ENCODE peak calls at places on chromosomes 2 and 18, in six cellular contexts. One of them, this sample, is unnamed. For H3K4me1, the result is how much of the 10 kb centered on the place peaks cover.

GRCh38 chr2:230319211-230319862 is 7.7 kb upstream of the SP140L start:
- DNase-seq in right lobe of liver: no peak
- DNase-seq in esophagus squamous epithelium: peak
- DNase-seq in sigmoid colon: no peak
- DNase-seq in adrenal gland: no peak
- DNase-seq in suprapubic skin: no peak
- DNase-seq in this sample: peak

GRCh38 chr18:31658670-31659573 is 25.5 kb downstream of the B4GALT6 start:
- DNase-seq in adrenal gland: no peak
- DNase-seq in sigmoid colon: no peak
- DNase-seq in right lobe of liver: no peak
- DNase-seq in suprapubic skin: no peak
- DNase-seq in esophagus squamous epithelium: no peak
- DNase-seq in this sample: no peak

GRCh38 chr2:10120938-10121574 is 1.5 kb upstream of the RRM2 start:
- DNase-seq in suprapubic skin: no peak
- DNase-seq in esophagus squamous epithelium: no peak
- DNase-seq in sigmoid colon: peak
- DNase-seq in right lobe of liver: no peak
- DNase-seq in adrenal gland: no peak
- DNase-seq in this sample: peak

GRCh38 chr2:162261032-162261945 is 18.0 kb upstream of the FAP start:
- DNase-seq in adrenal gland: peak
- DNase-seq in esophagus squamous epithelium: no peak
- DNase-seq in suprapubic skin: peak
- DNase-seq in right lobe of liver: no peak
- DNase-seq in sigmoid colon: peak
- DNase-seq in this sample: peak

GRCh38 chr18:37381554-37381953 is 184.0 kb downstream of the CELF4 start:
- DNase-seq in esophagus squamous epithelium: no peak
- DNase-seq in suprapubic skin: no peak
- DNase-seq in right lobe of liver: no peak
- DNase-seq in adrenal gland: no peak
- DNase-seq in sigmoid colon: no peak
- DNase-seq in this sample: no peak

GRCh38 chr2:109379507-109379906 is 234.3 kb downstream of the SEPTIN10 start:
- DNase-seq in suprapubic skin: peak
- DNase-seq in sigmoid colon: peak
- DNase-seq in right lobe of liver: no peak
- DNase-seq in esophagus squamous epithelium: no peak
- DNase-seq in adrenal gland: no peak
- DNase-seq in this sample: no peak

GRCh38 chr2:126949775-126950174 is 51.1 kb downstream of the TEX51 start:
- DNase-seq in suprapubic skin: no peak
- DNase-seq in esophagus squamous epithelium: no peak
- DNase-seq in adrenal gland: no peak
- DNase-seq in right lobe of liver: no peak
- DNase-seq in sigmoid colon: no peak
- DNase-seq in this sample: no peak

GRCh38 chr18:45688113-45688512 is 35.9 kb upstream of the SLC14A1 start:
- DNase-seq in sigmoid colon: no peak
- DNase-seq in esophagus squamous epithelium: no peak
- DNase-seq in suprapubic skin: no peak
- DNase-seq in adrenal gland: no peak
- DNase-seq in right lobe of liver: no peak
- DNase-seq in this sample: no peak

GRCh38 chr2:134232868-134233732 is 20.8 kb upstream of the MGAT5 start:
- DNase-seq in right lobe of liver: no peak
- DNase-seq in esophagus squamous epithelium: no peak
- DNase-seq in sigmoid colon: no peak
- DNase-seq in adrenal gland: no peak
- DNase-seq in suprapubic skin: no peak
- DNase-seq in this sample: no peak

GRCh38 chr2:149741646-149742045 is 154.1 kb upstream of the MMADHC start:
- DNase-seq in esophagus squamous epithelium: no peak
- DNase-seq in suprapubic skin: no peak
- DNase-seq in sigmoid colon: no peak
- DNase-seq in right lobe of liver: no peak
- DNase-seq in adrenal gland: no peak
- DNase-seq in this sample: no peak

GRCh38 chr2:74935883-74936483 is 22.5 kb upstream of the POLE4 start:
- DNase-seq in adrenal gland: no peak
- DNase-seq in esophagus squamous epithelium: no peak
- DNase-seq in sigmoid colon: no peak
- DNase-seq in right lobe of liver: no peak
- DNase-seq in suprapubic skin: no peak
- DNase-seq in this sample: no peak

GRCh38 chr2:128746356-128746755 is 427.7 kb upstream of the HS6ST1 start:
- DNase-seq in right lobe of liver: no peak
- DNase-seq in adrenal gland: peak
- DNase-seq in sigmoid colon: no peak
- DNase-seq in esophagus squamous epithelium: no peak
- DNase-seq in suprapubic skin: no peak
- DNase-seq in this sample: no peak

GRCh38 chr18:48818329-48819254 is 132.2 kb downstream of the SMAD7 start:
- DNase-seq in right lobe of liver: no peak
- DNase-seq in esophagus squamous epithelium: no peak
- DNase-seq in suprapubic skin: peak
- DNase-seq in sigmoid colon: peak
- DNase-seq in adrenal gland: peak
- DNase-seq in this sample: peak

GRCh38 chr2:238905224-238905623 is 57.3 kb downstream of the TWIST2 start:
- DNase-seq in esophagus squamous epithelium: no peak
- DNase-seq in suprapubic skin: peak
- DNase-seq in sigmoid colon: peak
- DNase-seq in adrenal gland: no peak
- DNase-seq in right lobe of liver: no peak
- DNase-seq in this sample: no peak

GRCh38 chr2:127675335-127676261 is at the start of gene LIMS2:
- DNase-seq in esophagus squamous epithelium: no peak
- DNase-seq in adrenal gland: no peak
- DNase-seq in right lobe of liver: peak
- DNase-seq in sigmoid colon: peak
- DNase-seq in suprapubic skin: peak
- DNase-seq in this sample: no peak

GRCh38 chr2:30936924-30937323 is 129.7 kb upstream of the CAPN13 start:
- DNase-seq in sigmoid colon: no peak
- DNase-seq in esophagus squamous epithelium: no peak
- DNase-seq in adrenal gland: no peak
- DNase-seq in suprapubic skin: no peak
- DNase-seq in right lobe of liver: no peak
- DNase-seq in this sample: no peak

GRCh38 chr2:111045771-111046444 is 74.8 kb upstream of the BCL2L11 start:
- DNase-seq in sigmoid colon: no peak
- DNase-seq in right lobe of liver: no peak
- DNase-seq in adrenal gland: no peak
- DNase-seq in esophagus squamous epithelium: no peak
- DNase-seq in suprapubic skin: no peak
- DNase-seq in this sample: no peak

GRCh38 chr2:17851731-17852585 is 26.5 kb upstream of the KCNS3 start:
- DNase-seq in esophagus squamous epithelium: no peak
- DNase-seq in adrenal gland: peak
- DNase-seq in right lobe of liver: peak
- DNase-seq in suprapubic skin: no peak
- DNase-seq in sigmoid colon: peak
- DNase-seq in this sample: peak

GRCh38 chr2:38260469-38260868 is 116.6 kb downstream of the ATL2 start:
- DNase-seq in right lobe of liver: no peak
- DNase-seq in suprapubic skin: no peak
- DNase-seq in esophagus squamous epithelium: no peak
- DNase-seq in adrenal gland: no peak
- DNase-seq in sigmoid colon: no peak
- DNase-seq in this sample: no peak
- TF ChIP-seq POLR2A in right lobe of liver: no peak
- TF ChIP-seq POLR2A in suprapubic skin: no peak
- TF ChIP-seq POLR2A in esophagus squamous epithelium: no peak
- TF ChIP-seq POLR2A in adrenal gland: no peak
- TF ChIP-seq POLR2A in sigmoid colon: no peak
- TF ChIP-seq POLR2A in this sample: no peak

DNA sequence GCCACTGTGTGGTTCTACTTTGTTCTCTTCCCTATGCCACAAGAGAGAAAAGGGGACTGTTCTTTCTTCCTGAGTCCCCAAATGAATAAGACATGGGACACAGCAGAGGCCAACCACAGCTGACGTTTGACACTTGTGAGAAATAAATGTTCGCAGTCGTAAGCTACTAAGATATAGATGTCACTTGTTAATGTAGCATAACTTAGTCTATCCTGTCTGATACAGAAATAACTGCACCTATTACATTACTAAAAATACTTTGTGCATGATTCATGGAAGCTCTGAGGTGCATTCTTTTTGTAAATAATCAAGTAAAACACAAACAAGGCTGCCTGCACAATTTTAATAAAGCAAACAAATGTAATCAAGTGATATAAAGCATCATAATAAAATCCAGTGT is 148.8 kb downstream of the NBAS start:
- DNase-seq in esophagus squamous epithelium: no peak
- DNase-seq in right lobe of liver: no peak
- DNase-seq in sigmoid colon: no peak
- DNase-seq in adrenal gland: no peak
- DNase-seq in suprapubic skin: no peak
- DNase-seq in this sample: no peak
- H3K4me1 ChIP-seq in esophagus squamous epithelium: under half
- H3K4me1 ChIP-seq in right lobe of liver: under half
- H3K4me1 ChIP-seq in sigmoid colon: under half
- H3K4me1 ChIP-seq in adrenal gland: under half
- H3K4me1 ChIP-seq in suprapubic skin: under half
- H3K4me1 ChIP-seq in this sample: under half

DNA sequence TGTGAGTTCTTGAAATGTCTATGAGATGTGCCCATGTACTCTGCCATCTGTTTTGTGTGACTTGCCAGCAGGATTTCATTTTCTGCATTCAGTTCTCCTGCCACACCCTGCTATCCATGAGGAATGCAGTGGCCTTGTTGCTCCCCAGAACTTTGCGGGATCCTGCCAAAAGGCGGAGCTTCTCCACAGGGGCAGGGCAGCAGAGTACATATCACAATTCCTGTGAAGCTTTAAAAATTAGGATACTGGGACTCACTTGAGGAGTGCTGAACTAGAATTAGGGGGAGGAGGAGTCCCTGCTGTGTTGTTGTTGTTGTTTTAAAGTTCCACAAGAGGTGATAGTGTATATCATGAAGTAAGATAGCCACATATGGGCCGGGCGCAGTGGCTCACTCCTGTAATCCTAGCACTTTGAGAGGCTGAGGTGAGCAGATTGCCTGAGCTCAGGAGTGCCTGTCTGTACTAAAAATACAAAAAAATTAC is 76.4 kb downstream of the TANC1 start:
- DNase-seq in suprapubic skin: no peak
- DNase-seq in esophagus squamous epithelium: no peak
- DNase-seq in right lobe of liver: no peak
- DNase-seq in adrenal gland: peak
- DNase-seq in sigmoid colon: no peak
- DNase-seq in this sample: peak
- TF ChIP-seq POLR2A in suprapubic skin: no peak
- TF ChIP-seq POLR2A in esophagus squamous epithelium: no peak
- TF ChIP-seq POLR2A in right lobe of liver: no peak
- TF ChIP-seq POLR2A in adrenal gland: no peak
- TF ChIP-seq POLR2A in sigmoid colon: no peak
- TF ChIP-seq POLR2A in this sample: no peak

GRCh38 chr2:121479882-121480522 is 50.7 kb upstream of the RNU4ATAC start:
- DNase-seq in sigmoid colon: no peak
- DNase-seq in suprapubic skin: no peak
- DNase-seq in right lobe of liver: no peak
- DNase-seq in adrenal gland: peak
- DNase-seq in esophagus squamous epithelium: no peak
- DNase-seq in this sample: peak
- H3K4me1 ChIP-seq in sigmoid colon: half or more
- H3K4me1 ChIP-seq in suprapubic skin: under half
- H3K4me1 ChIP-seq in right lobe of liver: under half
- H3K4me1 ChIP-seq in adrenal gland: under half
- H3K4me1 ChIP-seq in esophagus squamous epithelium: under half
- H3K4me1 ChIP-seq in this sample: under half

GRCh38 chr2:178895872-178896271 is 88.6 kb upstream of the TTN start:
- DNase-seq in sigmoid colon: no peak
- DNase-seq in right lobe of liver: no peak
- DNase-seq in adrenal gland: no peak
- DNase-seq in suprapubic skin: no peak
- DNase-seq in esophagus squamous epithelium: no peak
- DNase-seq in this sample: no peak
- TF ChIP-seq POLR2A in sigmoid colon: no peak
- TF ChIP-seq POLR2A in right lobe of liver: no peak
- TF ChIP-seq POLR2A in adrenal gland: no peak
- TF ChIP-seq POLR2A in suprapubic skin: no peak
- TF ChIP-seq POLR2A in esophagus squamous epithelium: no peak
- TF ChIP-seq POLR2A in this sample: no peak

DNA sequence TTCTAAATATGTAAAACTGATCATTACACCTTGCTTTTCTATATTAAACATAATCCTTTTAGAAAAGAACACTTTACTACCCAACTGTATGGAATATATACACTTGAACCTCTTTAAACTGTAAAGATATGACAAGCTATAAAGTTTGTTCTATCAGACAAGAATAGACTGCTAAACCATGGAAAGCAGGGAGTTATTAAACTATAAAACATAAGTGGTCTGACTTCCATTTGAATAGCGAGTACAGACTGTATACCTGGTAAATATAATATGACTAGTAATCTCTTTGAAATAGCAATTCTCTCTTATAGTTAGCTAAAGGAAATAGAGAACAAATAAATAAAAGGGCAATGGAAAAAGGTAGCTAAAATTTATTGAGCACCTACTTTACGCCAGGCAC is 125.7 kb downstream of the PRKRA start:
- DNase-seq in right lobe of liver: no peak
- DNase-seq in suprapubic skin: no peak
- DNase-seq in esophagus squamous epithelium: no peak
- DNase-seq in sigmoid colon: no peak
- DNase-seq in adrenal gland: no peak
- DNase-seq in this sample: no peak
- H3K4me1 ChIP-seq in right lobe of liver: under half
- H3K4me1 ChIP-seq in suprapubic skin: under half
- H3K4me1 ChIP-seq in esophagus squamous epithelium: under half
- H3K4me1 ChIP-seq in sigmoid colon: under half
- H3K4me1 ChIP-seq in adrenal gland: under half
- H3K4me1 ChIP-seq in this sample: under half

GRCh38 chr2:100599566-100599965 is 36.8 kb downstream of the PDCL3 start:
- DNase-seq in sigmoid colon: no peak
- DNase-seq in esophagus squamous epithelium: no peak
- DNase-seq in adrenal gland: no peak
- DNase-seq in right lobe of liver: no peak
- DNase-seq in suprapubic skin: no peak
- DNase-seq in this sample: no peak

GRCh38 chr2:100603414-100603813 is 40.6 kb downstream of the PDCL3 start:
- DNase-seq in sigmoid colon: no peak
- DNase-seq in suprapubic skin: no peak
- DNase-seq in adrenal gland: no peak
- DNase-seq in right lobe of liver: no peak
- DNase-seq in esophagus squamous epithelium: no peak
- DNase-seq in this sample: no peak

GRCh38 chr2:100606332-100606731 is 43.5 kb downstream of the PDCL3 start:
- DNase-seq in suprapubic skin: no peak
- DNase-seq in sigmoid colon: no peak
- DNase-seq in esophagus squamous epithelium: no peak
- DNase-seq in adrenal gland: no peak
- DNase-seq in right lobe of liver: no peak
- DNase-seq in this sample: no peak

GRCh38 chr2:100603945-100604633 is 41.3 kb downstream of the PDCL3 start:
- DNase-seq in esophagus squamous epithelium: no peak
- DNase-seq in right lobe of liver: no peak
- DNase-seq in suprapubic skin: no peak
- DNase-seq in adrenal gland: no peak
- DNase-seq in sigmoid colon: no peak
- DNase-seq in this sample: no peak

GRCh38 chr2:100601661-100602060 is 38.9 kb downstream of the PDCL3 start:
- DNase-seq in esophagus squamous epithelium: no peak
- DNase-seq in suprapubic skin: no peak
- DNase-seq in sigmoid colon: no peak
- DNase-seq in adrenal gland: no peak
- DNase-seq in right lobe of liver: no peak
- DNase-seq in this sample: no peak
- TF ChIP-seq POLR2A in esophagus squamous epithelium: no peak
- TF ChIP-seq POLR2A in suprapubic skin: no peak
- TF ChIP-seq POLR2A in sigmoid colon: no peak
- TF ChIP-seq POLR2A in adrenal gland: no peak
- TF ChIP-seq POLR2A in right lobe of liver: no peak
- TF ChIP-seq POLR2A in this sample: no peak

This sample was measured in transverse colon.